ENCODE peak calls at places on chromosomes 6 and 20, in seven cellular contexts. M is HCT116, Q is SK-N-SH, X is HepG2, O is K562, P is GM12878, A is H1. K is an unnamed sample.

GRCh38 chr6:166626177-166627038 is 643 bp downstream of the RPS6KA2 start:
- DNase-seq in P (no peak), X (no peak), Q (peak), A (no peak), M (no peak), O (no peak), K (peak)

GRCh38 chr6:122947355-122947754 is 48.7 kb upstream of the CLVS2 start:
- DNase-seq in A (peak), P (no peak), O (peak), X (no peak), M (peak), Q (peak), K (peak)

GRCh38 chr6:23202207-23202606 is 632.8 kb downstream of the HDGFL1 start:
- DNase-seq in P (no peak), X (no peak), Q (no peak), O (no peak), A (no peak), M (no peak), K (no peak)

GRCh38 chr20:45946149-45946970 is 11.9 kb downstream of the PCIF1 start:
- DNase-seq in A (no peak), M (no peak), O (peak), X (peak), Q (no peak), P (no peak), K (no peak)

GRCh38 chr6:167510648-167511047 is 185.8 kb downstream of the TTLL2 start:
- DNase-seq in O (no peak), X (no peak), P (no peak), Q (no peak), M (no peak), A (no peak), K (no peak)

GRCh38 chr6:164133095-164133494 is 718.6 kb downstream of the QKI start:
- DNase-seq in A (no peak), P (no peak), Q (no peak), O (no peak), X (no peak), M (peak), K (no peak)

GRCh38 chr6:108809211-108809610 is 39.0 kb upstream of the ARMC2 start:
- DNase-seq in P (no peak), M (no peak), X (no peak), A (no peak), Q (no peak), O (no peak), K (no peak)

GRCh38 chr20:61801065-61801360 is 264.7 kb downstream of the TAF4 start:
- DNase-seq in O (no peak), M (no peak), A (no peak), Q (no peak), P (no peak), X (no peak), K (no peak)

GRCh38 chr6:31948753-31949413 is 3.0 kb downstream of the CFB start:
- DNase-seq in M (no peak), Q (no peak), X (no peak), P (no peak), A (no peak), O (peak), K (no peak)

GRCh38 chr6:3644613-3645012 is 106.9 kb downstream of the PXDC1 start:
- DNase-seq in Q (no peak), P (no peak), X (no peak), O (peak), A (peak), M (no peak), K (peak)

GRCh38 chr6:52994789-52995078 is 350 bp downstream of the GSTA4 start:
- DNase-seq in A (no peak), O (peak), X (no peak), P (no peak), Q (peak), M (no peak), K (no peak)

GRCh38 chr6:123655520-123656306 is 19.0 kb upstream of the TRDN start:
- DNase-seq in A (no peak), O (no peak), Q (no peak), X (no peak), M (no peak), P (no peak), K (no peak)

GRCh38 chr6:15507221-15507620 is 155.6 kb downstream of the DTNBP1 start:
- DNase-seq in P (no peak), M (no peak), Q (no peak), O (no peak), A (no peak), X (no peak), K (no peak)

GRCh38 chr6:33700391-33701050 is 11.0 kb downstream of the UQCC2 start:
- DNase-seq in O (peak), P (no peak), M (peak), Q (peak), X (peak), A (peak), K (peak)

GRCh38 chr6:3136361-3136760 is 17.9 kb downstream of the BPHL start:
- DNase-seq in P (no peak), Q (no peak), A (no peak), O (no peak), M (no peak), X (no peak), K (no peak)

GRCh38 chr6:73652637-73653570 is 888 bp downstream of the SLC17A5 start:
- DNase-seq in Q (peak), P (peak), X (peak), A (peak), M (peak), O (peak), K (peak)

GRCh38 chr6:19836799-19837510 is at the start of gene ID4:
- DNase-seq in O (no peak), M (no peak), X (no peak), A (peak), P (no peak), Q (peak), K (no peak)

GRCh38 chr6:4485735-4486134 is 290.5 kb upstream of the CDYL start:
- DNase-seq in A (no peak), P (no peak), Q (no peak), O (no peak), M (no peak), X (no peak), K (no peak)

GRCh38 chr6:108113557-108114519 is 39.3 kb upstream of the OSTM1 start:
- DNase-seq in P (no peak), X (peak), M (peak), A (peak), O (peak), Q (peak), K (peak)

GRCh38 chr6:39251406-39251805 is 22.1 kb upstream of the KCNK5 start:
- DNase-seq in X (no peak), A (no peak), O (no peak), M (no peak), Q (peak), P (no peak), K (peak)

GRCh38 chr20:57883761-57884160 is 173.9 kb upstream of the PMEPA1 start:
- DNase-seq in O (no peak), P (no peak), X (no peak), Q (no peak), A (no peak), M (no peak), K (no peak)

GRCh38 chr6:111230351-111231077 is 143.2 kb downstream of the SLC16A10 start:
- DNase-seq in A (no peak), X (no peak), P (no peak), Q (no peak), M (no peak), O (no peak), K (no peak)

GRCh38 chr6:43978473-43979360 is 148.5 kb downstream of the MRPL14 start:
- DNase-seq in M (no peak), O (no peak), X (no peak), A (peak), P (no peak), Q (no peak), K (no peak)

GRCh38 chr20:63116412-63117106 is 99.4 kb downstream of the YTHDF1 start:
- DNase-seq in Q (no peak), M (no peak), P (no peak), X (no peak), O (peak), A (peak), K (peak)

GRCh38 chr6:87706187-87706966 is 4.3 kb upstream of the AKIRIN2 start:
- DNase-seq in A (no peak), X (no peak), M (no peak), Q (no peak), O (no peak), P (no peak), K (peak)

GRCh38 chr6:135277422-135277821 is 96.3 kb downstream of the MYB start:
- DNase-seq in A (no peak), O (no peak), Q (no peak), M (no peak), X (no peak), P (no peak), K (no peak)

GRCh38 chr6:135270676-135271536 is 89.8 kb downstream of the MYB start:
- DNase-seq in P (no peak), O (no peak), M (no peak), X (no peak), Q (no peak), A (peak), K (peak)

GRCh38 chr6:135271626-135272025 is 90.5 kb downstream of the MYB start:
- DNase-seq in O (no peak), P (no peak), M (no peak), A (peak), Q (no peak), X (no peak), K (no peak)

GRCh38 chr6:135269399-135270005 is 88.4 kb downstream of the MYB start:
- DNase-seq in M (no peak), A (peak), P (no peak), O (no peak), X (no peak), Q (no peak), K (no peak)

DNA sequence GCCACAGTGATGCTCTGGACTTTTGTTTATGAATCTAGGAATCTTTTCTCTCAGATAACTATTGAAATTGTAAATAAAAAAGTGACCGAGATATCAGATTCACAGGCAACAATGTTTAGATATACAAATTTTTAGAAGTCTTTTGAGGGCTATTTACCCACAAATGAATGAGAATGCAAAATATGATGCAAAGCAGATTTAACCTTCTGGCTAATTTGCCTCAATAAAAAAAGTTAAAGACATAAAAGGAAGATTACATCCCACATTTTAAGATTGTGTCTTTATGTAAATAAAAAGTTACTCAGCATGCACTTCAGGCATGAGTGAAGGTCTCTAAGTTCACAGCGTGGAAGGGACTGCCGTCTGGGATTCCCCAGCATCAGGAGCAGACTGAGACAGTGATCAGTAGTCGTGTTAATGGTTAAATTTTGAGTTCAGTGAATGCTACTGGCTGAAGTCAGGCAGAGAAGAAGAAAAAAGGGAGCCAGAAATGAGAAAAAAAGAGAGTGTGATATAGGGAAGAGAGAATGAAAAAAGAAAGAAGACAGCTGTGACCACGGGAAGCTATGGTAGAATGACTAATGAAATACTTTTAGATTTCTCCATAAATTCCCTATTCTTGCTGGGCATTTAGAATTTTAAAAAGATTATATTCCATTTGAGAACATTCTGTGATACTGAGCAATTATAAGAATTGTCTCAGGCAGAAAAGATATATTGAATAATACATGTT is 93.6 kb downstream of the MYB start:
- DNase-seq in A (peak), P (no peak), O (no peak), X (no peak), M (no peak), Q (no peak), K (no peak)
- TF ChIP-seq JUND in A (no peak), P (no peak), O (no peak), X (no peak), M (no peak), Q (no peak), K (no peak)

DNA sequence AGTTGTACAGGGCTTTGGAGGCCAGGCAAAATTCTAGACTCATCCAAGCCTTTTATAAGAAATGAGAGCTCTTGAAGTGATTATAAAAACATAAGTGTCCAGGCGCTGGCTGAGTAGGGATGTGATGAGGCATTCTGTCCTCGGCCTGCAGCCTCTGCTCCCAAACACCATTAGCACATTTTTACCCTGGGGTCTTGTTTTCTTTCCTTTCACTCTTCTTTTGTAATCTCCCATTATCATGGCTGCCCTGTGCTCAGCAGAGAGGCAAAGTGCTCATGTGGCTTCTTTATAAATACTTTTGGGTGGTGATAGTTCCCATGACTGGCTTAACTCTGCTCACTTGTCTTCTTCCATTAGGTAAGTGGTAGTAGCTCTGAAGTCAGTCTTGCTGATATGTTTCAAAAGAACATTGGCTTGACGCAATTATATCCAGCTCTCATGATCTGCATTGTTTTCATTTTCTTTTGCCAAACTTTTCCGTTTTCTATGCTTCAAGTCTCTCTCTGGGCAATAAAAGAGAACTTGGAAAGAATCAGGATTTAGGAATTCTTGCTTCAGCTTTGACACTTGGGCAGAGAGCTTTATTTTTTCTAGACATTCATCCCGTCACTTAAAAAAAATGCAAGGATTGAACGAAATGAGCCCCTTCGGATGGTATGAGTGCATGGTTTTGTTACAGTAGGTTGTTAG is 61.1 kb downstream of the CAP2 start:
- DNase-seq in M (no peak), P (no peak), A (no peak), Q (no peak), X (no peak), O (no peak), K (no peak)
- TF ChIP-seq JUND in M (no peak), P (no peak), A (no peak), Q (no peak), X (no peak), O (no peak), K (no peak)

DNA sequence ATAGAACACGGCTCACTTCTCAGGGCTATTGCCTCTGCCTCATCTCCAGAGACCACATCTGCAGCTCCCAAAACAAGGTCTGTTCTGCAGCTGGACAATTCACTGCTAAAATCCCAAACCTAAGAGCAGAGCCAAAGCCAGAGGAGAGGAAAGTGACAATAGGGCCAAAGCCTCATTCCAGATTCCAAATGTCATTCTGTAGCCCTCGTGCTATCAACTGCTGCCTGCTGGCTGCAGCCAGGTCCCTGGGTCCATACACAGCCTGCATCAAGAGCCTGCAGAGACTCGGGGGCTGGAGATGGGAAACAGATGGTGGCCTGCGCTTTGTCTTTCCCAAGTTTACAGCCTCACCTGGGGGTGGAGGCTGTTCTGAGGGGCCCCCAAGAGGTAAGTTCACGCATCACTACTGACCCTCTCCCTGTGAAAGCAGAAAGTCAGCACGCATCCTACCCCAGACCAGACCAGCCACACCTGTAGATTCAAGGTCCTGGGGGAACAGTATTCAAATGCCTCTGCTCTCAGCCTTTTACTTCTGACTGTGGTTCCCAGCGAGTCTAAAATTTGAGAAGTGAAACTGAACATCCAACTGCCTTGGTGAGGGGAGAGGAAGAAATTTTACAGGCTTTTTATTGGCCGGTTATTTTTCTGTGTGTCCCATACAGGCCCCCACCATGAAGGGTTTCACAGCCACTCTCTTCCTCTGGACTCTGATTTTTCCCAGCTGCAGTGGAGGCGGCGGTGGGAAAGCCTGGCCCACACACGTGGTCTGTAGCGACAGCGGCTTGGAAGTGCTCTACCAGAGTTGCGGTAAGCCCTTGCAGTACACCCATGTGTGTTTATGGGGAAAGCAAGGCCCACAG is at the start of gene LY86:
- DNase-seq in A (no peak), O (no peak), M (no peak), Q (no peak), P (peak), X (no peak), K (no peak)
- TF ChIP-seq JUND in A (no peak), O (no peak), M (no peak), Q (no peak), P (no peak), X (no peak), K (no peak)

GRCh38 chr6:70124882-70125535 is 177.9 kb downstream of the COL9A1 start:
- DNase-seq in X (no peak), P (no peak), A (no peak), O (no peak), Q (no peak), M (no peak), K (no peak)
- TF ChIP-seq JUND in X (no peak), P (no peak), A (no peak), O (no peak), Q (no peak), M (no peak), K (no peak)

DNA sequence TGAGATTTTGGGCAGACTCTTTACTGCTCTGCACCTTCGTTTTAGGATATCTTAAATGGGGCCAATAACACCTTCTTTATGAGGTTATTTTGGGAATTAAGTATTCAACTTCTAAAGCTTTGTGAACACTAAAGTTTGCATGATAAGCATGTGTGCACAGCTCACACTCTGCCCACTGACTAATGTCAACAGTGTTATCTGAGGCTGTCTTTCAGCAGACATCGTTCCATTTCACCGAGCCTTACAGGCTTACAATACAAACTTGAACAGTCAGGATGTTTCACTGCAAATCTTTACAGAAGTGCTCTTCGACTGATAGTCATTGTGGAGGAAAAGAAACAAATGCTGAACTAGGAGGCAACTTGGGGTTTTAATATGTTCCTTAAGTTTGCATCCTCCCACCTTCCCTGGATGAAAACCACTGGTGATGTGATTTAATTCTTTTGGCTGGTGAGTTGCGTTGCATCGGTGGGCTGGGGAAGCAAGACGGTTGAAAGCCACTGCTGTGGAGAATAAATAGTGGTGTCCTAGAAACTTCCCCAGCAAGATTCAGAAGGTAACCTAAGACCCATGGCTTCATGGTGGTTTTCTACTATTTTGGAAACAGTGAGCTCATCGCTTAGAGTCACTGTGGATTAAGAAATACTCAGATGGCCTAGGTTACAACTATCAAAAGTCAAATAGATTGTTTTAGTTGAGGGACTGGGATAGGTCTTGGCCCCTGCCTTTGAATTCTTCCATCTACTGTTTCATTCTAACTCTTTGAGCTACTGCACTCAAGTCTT is 167.1 kb upstream of the MAP3K7 start:
- DNase-seq in P (no peak), Q (no peak), M (no peak), O (no peak), A (no peak), X (no peak), K (no peak)
- TF ChIP-seq JUND in P (no peak), Q (no peak), M (no peak), O (no peak), A (no peak), X (no peak), K (no peak)

GRCh38 chr6:30917487-30917886 is 3.4 kb downstream of the VARS2 start:
- DNase-seq in A (no peak), M (no peak), O (no peak), X (no peak), P (no peak), Q (no peak), K (no peak)

GRCh38 chr6:30914076-30914853 is at the start of gene VARS2:
- DNase-seq in P (peak), M (peak), Q (peak), O (peak), A (peak), X (peak), K (peak)

GRCh38 chr6:30913721-30914075 is 340 bp upstream of the VARS2 start:
- DNase-seq in P (no peak), Q (no peak), O (no peak), M (no peak), X (no peak), A (no peak), K (no peak)

GRCh38 chr6:30914854-30915590 is 984 bp downstream of the VARS2 start:
- DNase-seq in O (peak), P (no peak), A (no peak), X (no peak), M (no peak), Q (no peak), K (no peak)

DNA sequence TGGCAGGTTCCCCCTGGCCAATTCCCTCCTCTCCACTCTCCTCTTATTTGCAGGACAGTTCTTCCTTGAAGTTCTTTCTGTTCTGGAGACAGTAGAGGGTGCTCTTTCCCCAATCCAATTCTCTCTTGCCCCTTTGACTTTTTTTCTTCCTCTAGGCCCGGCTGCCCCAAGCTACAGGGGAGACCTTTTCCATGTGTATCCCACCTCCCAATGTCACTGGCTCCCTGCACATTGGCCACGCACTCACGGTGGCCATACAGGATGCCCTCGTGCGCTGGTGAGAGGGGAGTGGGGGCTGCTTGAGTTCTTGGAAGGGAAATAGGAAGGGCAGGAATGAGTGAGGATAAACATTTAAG is 1.5 kb downstream of the VARS2 start:
- DNase-seq in X (peak), A (no peak), Q (peak), M (peak), P (no peak), O (peak), K (peak)
- TF ChIP-seq JUND in X (no peak), A (no peak), Q (no peak), M (no peak), P (no peak), O (no peak), K (no peak)

K was measured in T47D.